ENCODE peak calls at places on chromosomes 11 and 22, in seven cellular contexts. R is neural crest cell, B is cardiac fibroblast, P is fibroblast of pulmonary artery, D is right atrium auricular region, S is WERI-Rb-1, U is IMR-90. O is an unnamed sample.
A peak's percentile ranks its signal among the peaks of the same experiment; 100 is the strongest.

GRCh38 chr11:47904048-47904447 is 55.9 kb upstream of the NUP160 start:
- DNase-seq in B (no peak), R (no peak), U (peak; percentile 64), S (no peak), P (no peak), D (no peak), O (no peak)

GRCh38 chr22:39592104-39593060 is 21.8 kb downstream of the CACNA1I start:
- DNase-seq in D (no peak), S (peak; percentile 79), U (peak; percentile 80), B (peak; percentile 78), P (peak; percentile 69), R (no peak), O (peak; percentile 77)

GRCh38 chr11:71248656-71249055 is 3.7 kb downstream of the SHANK2 start:
- DNase-seq in D (no peak), B (no peak), S (no peak), U (no peak), R (no peak), P (no peak), O (no peak)

GRCh38 chr11:2521081-2521480 is 76.3 kb downstream of the KCNQ1 start:
- DNase-seq in P (no peak), R (no peak), S (peak; percentile 0), B (no peak), D (no peak), U (no peak), O (no peak)

GRCh38 chr22:40951795-40952602 is 821 bp downstream of the RBX1 start:
- DNase-seq in U (peak; percentile 15), P (peak; percentile 19), S (no peak), B (no peak), R (no peak), D (no peak), O (no peak)

GRCh38 chr22:20236052-20236717 is 31.9 kb downstream of the RTN4R start:
- DNase-seq in B (no peak), S (no peak), P (no peak), D (no peak), U (no peak), R (no peak), O (no peak)

GRCh38 chr11:12901874-12902481 is 107.1 kb upstream of the RASSF10 start:
- DNase-seq in P (no peak), D (no peak), S (no peak), U (peak; percentile 61), B (peak; percentile 57), R (no peak), O (no peak)

GRCh38 chr11:35142481-35143207 is 3.7 kb downstream of the CD44 start:
- DNase-seq in R (no peak), U (peak; percentile 82), D (no peak), S (no peak), P (peak; percentile 70), B (peak; percentile 82), O (no peak)

GRCh38 chr22:44542561-44543222 is 44.7 kb upstream of the RTL6 start:
- DNase-seq in R (no peak), P (no peak), S (no peak), U (no peak), D (no peak), B (no peak), O (no peak)

GRCh38 chr11:83612891-83613766 is 327.0 kb upstream of the CCDC90B start:
- DNase-seq in R (no peak), B (no peak), P (no peak), S (no peak), D (no peak), U (no peak), O (no peak)

GRCh38 chr11:3109921-3110706 is 52.9 kb upstream of the CARS1 start:
- DNase-seq in R (no peak), P (peak; percentile 26), B (peak; percentile 44), U (no peak), D (no peak), S (peak; percentile 78), O (no peak)

GRCh38 chr11:108497317-108498045 is 703 bp downstream of the POGLUT3 start:
- DNase-seq in S (peak; percentile 90), U (peak; percentile 100), B (peak; percentile 99), P (peak; percentile 99), D (peak; percentile 97), R (peak; percentile 54), O (peak; percentile 99)

GRCh38 chr11:63614136-63614664 is at the start of gene PLAAT3:
- DNase-seq in P (peak; percentile 30), B (peak; percentile 18), S (peak; percentile 34), D (peak; percentile 87), R (peak; percentile 45), U (no peak), O (peak; percentile 42)

GRCh38 chr11:123653405-123653996 is 923 bp downstream of the SCN3B start:
- DNase-seq in P (no peak), D (no peak), B (no peak), U (no peak), S (peak; percentile 84), R (peak; percentile 45), O (peak; percentile 4)

DNA sequence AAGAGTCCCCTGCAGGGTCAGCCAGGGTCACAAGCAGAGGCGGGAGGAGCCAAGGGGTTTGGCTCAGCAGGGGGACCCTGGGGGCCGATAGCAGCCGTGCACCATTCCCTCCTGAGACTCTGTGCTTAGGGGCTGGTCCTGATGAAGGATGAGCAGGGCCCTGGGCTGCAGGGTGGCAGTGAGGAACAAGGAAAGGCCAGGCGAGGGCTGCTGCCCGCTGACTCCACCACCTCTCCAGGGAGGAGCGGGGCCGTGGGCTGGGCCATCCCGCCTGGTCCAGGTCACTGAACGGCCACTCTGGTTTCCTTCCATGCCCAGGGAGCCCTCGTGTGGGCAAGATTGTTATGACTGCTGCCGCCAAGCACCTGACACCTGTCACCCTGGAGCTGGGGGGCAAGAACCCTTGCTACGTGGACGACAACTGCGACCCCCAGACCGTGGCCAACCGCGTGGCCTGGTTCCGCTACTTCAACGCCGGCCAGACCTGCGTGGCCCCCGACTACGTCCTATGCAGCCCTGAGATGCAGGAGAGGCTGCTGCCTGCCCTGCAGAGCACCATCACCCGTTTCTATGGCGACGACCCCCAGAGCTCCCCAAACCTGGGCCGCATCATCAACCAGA is 9.2 kb upstream of the NDUFS8 start:
- DNase-seq in R (no peak), S (peak; percentile 60), P (no peak), D (no peak), U (no peak), B (no peak), O (no peak)
- TF ChIP-seq CTCF in R (peak; percentile 32), S (peak; percentile 58), P (peak; percentile 32), D (no peak), U (peak; percentile 24), B (peak; percentile 30), O (peak; percentile 37)

GRCh38 chr11:34105079-34105956 is at the start of gene NAT10:
- DNase-seq in B (peak; percentile 99), U (peak; percentile 99), S (peak; percentile 98), D (peak; percentile 99), P (peak; percentile 99), R (peak; percentile 91), O (peak; percentile 98)
- TF ChIP-seq CTCF in B (no peak), U (no peak), S (peak; percentile 36), D (no peak), P (peak; percentile 3), R (peak; percentile 32), O (peak; percentile 3)

DNA sequence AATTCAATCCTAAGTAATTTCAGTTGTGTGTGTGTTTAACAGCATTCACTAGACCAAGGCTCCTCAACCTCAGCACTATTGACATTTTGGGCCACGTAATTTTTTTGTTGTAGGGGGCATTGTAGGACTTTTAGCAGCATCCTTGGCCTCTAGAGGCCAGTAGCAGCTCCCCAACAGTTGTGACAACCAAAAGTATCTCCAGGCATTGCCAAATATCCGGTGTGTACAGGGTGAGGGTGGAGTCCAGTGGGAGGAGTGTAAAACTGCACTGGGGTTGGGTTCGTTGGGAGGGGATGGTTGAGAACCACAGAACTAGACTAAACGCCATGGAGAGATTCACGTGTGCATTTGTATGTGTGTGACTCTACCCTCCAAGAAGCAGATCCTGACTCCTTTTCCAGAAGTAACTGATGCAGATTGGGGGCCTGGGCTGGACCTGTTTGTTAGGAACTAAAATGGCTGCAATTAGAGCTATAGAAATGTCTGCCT is 5.9 kb upstream of the PHF21A start:
- DNase-seq in P (peak; percentile 81), D (no peak), R (no peak), U (peak; percentile 49), S (no peak), B (peak; percentile 85), O (peak; percentile 32)
- TF ChIP-seq CTCF in P (peak; percentile 75), D (no peak), R (peak; percentile 34), U (peak; percentile 39), S (peak; percentile 34), B (peak; percentile 67), O (peak; percentile 41)

DNA sequence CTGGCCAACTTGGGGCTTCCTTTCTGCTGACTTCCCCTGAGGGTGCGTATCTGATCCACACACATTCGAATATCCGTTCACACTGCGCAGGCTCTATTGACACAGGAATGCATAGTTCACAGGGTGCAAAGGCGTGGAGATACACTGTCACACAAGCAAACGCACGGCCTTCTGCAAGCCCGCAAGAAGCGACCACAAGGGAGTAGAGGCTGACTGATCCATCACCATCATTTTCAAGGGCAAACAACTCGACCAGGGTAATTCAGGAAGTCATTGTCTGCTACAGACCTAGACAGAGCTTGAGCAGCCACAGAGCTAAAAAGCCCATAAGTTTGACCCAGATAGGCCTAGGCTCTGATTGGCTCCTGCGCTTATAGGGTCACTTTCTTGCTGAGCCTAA is 392.3 kb downstream of the MN1 start:
- DNase-seq in U (no peak), S (no peak), D (no peak), P (no peak), B (no peak), R (no peak), O (no peak)
- TF ChIP-seq CTCF in U (peak; percentile 12), S (no peak), D (no peak), P (no peak), B (no peak), R (no peak), O (peak; percentile 34)

GRCh38 chr11:112963368-112963955 is 2.2 kb downstream of the NCAM1 start:
- DNase-seq in R (no peak), B (no peak), P (no peak), D (no peak), U (no peak), S (no peak), O (no peak)

GRCh38 chr11:112961751-112962747 is 829 bp downstream of the NCAM1 start:
- DNase-seq in S (peak; percentile 64), U (no peak), D (no peak), B (no peak), R (peak; percentile 51), P (no peak), O (no peak)

GRCh38 chr11:112961146-112961668 is at the start of gene NCAM1:
- DNase-seq in R (peak; percentile 94), B (peak; percentile 34), P (peak; percentile 78), U (peak; percentile 23), S (peak; percentile 98), D (peak; percentile 85), O (peak; percentile 81)

GRCh38 chr11:112962854-112963367 is 1.7 kb downstream of the NCAM1 start:
- DNase-seq in R (peak; percentile 67), D (no peak), S (peak; percentile 91), U (no peak), P (no peak), B (no peak), O (peak; percentile 23)

GRCh38 chr11:112958670-112959069 is 2.5 kb upstream of the NCAM1 start:
- DNase-seq in B (peak; percentile 15), R (no peak), U (no peak), D (no peak), P (peak; percentile 52), S (no peak), O (no peak)
- TF ChIP-seq CTCF in B (no peak), R (peak; percentile 34), U (no peak), D (peak; percentile 20), P (peak; percentile 31), S (no peak), O (no peak)

DNA sequence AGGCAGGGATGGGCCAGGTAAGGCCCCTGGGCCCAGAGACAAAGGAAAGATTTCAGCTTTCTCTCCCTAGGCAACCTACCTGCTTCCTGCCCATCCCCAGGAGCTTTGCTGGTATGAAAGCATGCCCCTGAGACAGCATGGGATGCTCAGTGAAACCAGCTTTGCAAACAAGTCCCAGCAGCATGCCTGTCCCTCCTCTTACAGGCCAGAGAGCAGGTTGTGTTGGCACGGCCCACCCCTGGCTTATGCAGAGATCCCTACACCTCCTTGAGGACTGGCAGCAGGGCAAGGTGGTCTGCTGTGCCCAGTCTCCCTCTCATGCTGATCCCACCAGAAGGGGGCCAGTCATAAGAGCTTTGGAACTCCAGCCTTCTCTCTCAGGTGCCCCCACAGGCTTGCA is 3.1 kb downstream of the SCN4B start:
- DNase-seq in U (no peak), D (no peak), R (no peak), B (no peak), P (no peak), S (no peak), O (no peak)
- TF ChIP-seq CTCF in U (no peak), D (no peak), R (no peak), B (no peak), P (no peak), S (no peak), O (no peak)

O was measured in astrocyte of the spinal cord.